ENCODE peak calls at places on chromosomes 6 and 20, in seven cellular contexts. K is cardiac fibroblast, R is OCI-LY7, Q is HFF-Myc, W is fibroblast of lung, T is psoas muscle, D is spleen. F is an unnamed sample.

GRCh38 chr20:16666272-16666671 is 63.6 kb upstream of the SNRPB2 start:
- DNase-seq in K (no peak), R (no peak), Q (no peak), W (no peak), T (no peak), D (no peak), F (no peak)

GRCh38 chr6:30169658-30170614 is 6.6 kb downstream of the TRIM15 start:
- DNase-seq in K (peak; percentile 73), R (peak; percentile 53), Q (peak; percentile 32), W (peak; percentile 36), T (no peak), D (no peak), F (no peak)

GRCh38 chr20:15643713-15644112 is 929.5 kb downstream of the KIF16B start:
- DNase-seq in K (peak; percentile 26), R (peak; percentile 18), Q (no peak), W (no peak), T (no peak), D (no peak), F (no peak)

GRCh38 chr6:26183581-26184408 is 96.6 kb downstream of the HFE start:
- DNase-seq in K (peak; percentile 94), R (no peak), Q (peak; percentile 88), W (peak; percentile 91), T (peak; percentile 68), D (peak; percentile 89), F (no peak)

GRCh38 chr6:139868576-139868975 is 494.1 kb upstream of the CITED2 start:
- DNase-seq in K (no peak), R (no peak), Q (no peak), W (no peak), T (no peak), D (no peak), F (no peak)

GRCh38 chr6:158707826-158708225 is 58.0 kb downstream of the SYTL3 start:
- DNase-seq in K (peak; percentile 34), R (peak; percentile 71), Q (no peak), W (peak; percentile 70), T (no peak), D (peak; percentile 81), F (no peak)

GRCh38 chr20:11274137-11274536 is 600.3 kb upstream of the JAG1 start:
- DNase-seq in K (peak; percentile 84), R (peak; percentile 9), Q (peak; percentile 31), W (peak; percentile 62), T (no peak), D (no peak), F (no peak)

GRCh38 chr6:2133718-2134310 is 111.6 kb downstream of the GMDS start:
- DNase-seq in K (no peak), R (no peak), Q (no peak), W (no peak), T (no peak), D (no peak), F (no peak)

GRCh38 chr6:17278289-17279061 is 2.7 kb upstream of the RBM24 start:
- DNase-seq in K (peak; percentile 71), R (no peak), Q (peak; percentile 32), W (peak; percentile 83), T (no peak), D (no peak), F (no peak)

GRCh38 chr6:46186583-46186982 is 15.8 kb upstream of the ENPP5 start:
- DNase-seq in K (no peak), R (no peak), Q (no peak), W (peak; percentile 31), T (no peak), D (no peak), F (no peak)

GRCh38 chr20:47957135-47957534 is 171.9 kb upstream of the SULF2 start:
- DNase-seq in K (no peak), R (no peak), Q (no peak), W (no peak), T (peak; percentile 30), D (no peak), F (no peak)

GRCh38 chr6:49918787-49919186 is 45.2 kb downstream of the DEFB114 start:
- DNase-seq in K (no peak), R (no peak), Q (no peak), W (no peak), T (no peak), D (no peak), F (no peak)
- TF ChIP-seq CTCF in K (no peak), R (no peak), Q (no peak), W (no peak), T (no peak), D (no peak), F (no peak)

GRCh38 chr20:37798312-37798711 is 104.5 kb downstream of the CTNNBL1 start:
- DNase-seq in K (no peak), R (no peak), Q (no peak), W (no peak), T (no peak), D (no peak), F (no peak)
- TF ChIP-seq CTCF in K (no peak), R (no peak), Q (no peak), W (no peak), T (no peak), D (no peak), F (no peak)

GRCh38 chr6:20056350-20056992 is 155.8 kb downstream of the MBOAT1 start:
- DNase-seq in K (peak; percentile 77), R (peak; percentile 50), Q (peak; percentile 16), W (peak; percentile 41), T (no peak), D (no peak), F (no peak)
- TF ChIP-seq CTCF in K (peak; percentile 40), R (peak; percentile 81), Q (peak; percentile 37), W (peak; percentile 58), T (peak; percentile 37), D (peak; percentile 41), F (peak; percentile 91)

DNA sequence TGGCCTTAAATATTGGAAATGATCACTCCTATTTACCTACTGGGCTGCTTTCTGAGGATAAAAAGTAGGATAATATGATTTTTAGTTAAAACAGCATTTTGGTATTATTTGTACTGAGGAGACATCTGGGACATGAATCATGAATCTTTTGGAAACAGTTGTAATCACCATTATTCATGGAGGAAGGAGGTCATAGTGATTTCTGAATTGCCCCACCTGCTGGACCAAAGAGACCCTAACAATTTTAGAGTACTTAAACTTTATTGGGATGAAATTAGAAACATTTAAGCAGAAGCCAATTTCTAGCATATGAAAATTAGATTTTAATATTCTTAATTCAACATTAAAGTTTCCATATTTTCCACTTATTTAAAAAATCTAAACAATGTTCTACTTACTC is 108.4 kb upstream of the SIM1 start:
- DNase-seq in K (peak; percentile 83), R (peak; percentile 11), Q (peak; percentile 16), W (peak; percentile 57), T (no peak), D (no peak), F (no peak)
- TF ChIP-seq CTCF in K (peak; percentile 46), R (peak; percentile 76), Q (peak; percentile 31), W (peak; percentile 27), T (no peak), D (no peak), F (peak; percentile 75)

DNA sequence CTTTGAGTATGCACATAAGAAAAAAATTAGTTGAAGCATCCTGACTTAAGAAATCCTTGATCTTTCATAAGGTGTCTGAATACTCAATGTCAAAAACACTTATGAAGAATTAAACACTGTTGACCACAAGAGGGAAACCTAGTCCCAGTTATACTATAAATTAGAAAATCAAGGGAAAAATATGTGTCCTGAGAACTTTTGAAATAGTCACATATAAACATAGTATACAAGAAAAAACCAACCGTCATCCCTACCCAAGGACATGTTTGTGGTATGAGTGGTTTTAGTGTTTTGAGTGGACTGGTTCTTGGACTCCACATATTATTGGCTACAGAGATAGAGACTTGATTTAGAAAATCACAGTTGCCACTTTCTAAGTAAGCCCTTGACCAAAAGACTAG is 7.6 kb upstream of the HLA-DRA start:
- DNase-seq in K (peak; percentile 63), R (peak; percentile 75), Q (no peak), W (peak; percentile 10), T (no peak), D (no peak), F (no peak)
- TF ChIP-seq CTCF in K (peak; percentile 16), R (peak; percentile 93), Q (no peak), W (no peak), T (peak; percentile 35), D (peak; percentile 60), F (peak; percentile 83)

GRCh38 chr6:115865914-115866313 is 194.8 kb downstream of the FRK start:
- DNase-seq in K (no peak), R (no peak), Q (no peak), W (no peak), T (no peak), D (no peak), F (no peak)
- TF ChIP-seq CTCF in K (no peak), R (no peak), Q (no peak), W (no peak), T (no peak), D (no peak), F (no peak)